ENCODE peak calls at places on chromosomes 1 and 21, in eight cellular contexts. One of them, this sample, is unnamed.

GRCh38 chr1:235649722-235650163 is at the start of gene GNG4:
- DNase-seq in activated B cell treated with CpG ODN at 0.5 μM for 24 hours: peak; percentile 29
- DNase-seq in glutamatergic neuron: peak; percentile 85
- DNase-seq in PC-9: no peak
- DNase-seq in brain microvascular endothelial cell: no peak
- DNase-seq in pancreas: no peak
- DNase-seq in psoas muscle: no peak
- DNase-seq in AG09319: no peak
- DNase-seq in this sample: peak; percentile 80

GRCh38 chr1:179082308-179083030 is 599 bp downstream of the TOR3A start:
- DNase-seq in psoas muscle: no peak
- DNase-seq in activated B cell treated with CpG ODN at 0.5 μM for 24 hours: peak; percentile 46
- DNase-seq in glutamatergic neuron: peak; percentile 56
- DNase-seq in AG09319: no peak
- DNase-seq in pancreas: peak; percentile 34
- DNase-seq in PC-9: no peak
- DNase-seq in brain microvascular endothelial cell: no peak
- DNase-seq in this sample: no peak

GRCh38 chr1:61000327-61000726 is 82.0 kb upstream of the NFIA start:
- DNase-seq in AG09319: no peak
- DNase-seq in PC-9: no peak
- DNase-seq in pancreas: no peak
- DNase-seq in brain microvascular endothelial cell: no peak
- DNase-seq in psoas muscle: no peak
- DNase-seq in activated B cell treated with CpG ODN at 0.5 μM for 24 hours: no peak
- DNase-seq in glutamatergic neuron: no peak
- DNase-seq in this sample: no peak

GRCh38 chr1:201737350-201738060 is 91.5 kb upstream of the IPO9 start:
- DNase-seq in PC-9: no peak
- DNase-seq in pancreas: no peak
- DNase-seq in psoas muscle: peak; percentile 82
- DNase-seq in AG09319: no peak
- DNase-seq in activated B cell treated with CpG ODN at 0.5 μM for 24 hours: no peak
- DNase-seq in glutamatergic neuron: no peak
- DNase-seq in brain microvascular endothelial cell: peak; percentile 90
- DNase-seq in this sample: no peak

GRCh38 chr1:201110616-201111015 is 1.6 kb downstream of the CACNA1S start:
- DNase-seq in pancreas: no peak
- DNase-seq in brain microvascular endothelial cell: no peak
- DNase-seq in glutamatergic neuron: no peak
- DNase-seq in activated B cell treated with CpG ODN at 0.5 μM for 24 hours: no peak
- DNase-seq in AG09319: no peak
- DNase-seq in PC-9: no peak
- DNase-seq in psoas muscle: no peak
- DNase-seq in this sample: no peak

GRCh38 chr21:42308914-42309752 is 6.1 kb downstream of the TFF3 start:
- DNase-seq in pancreas: no peak
- DNase-seq in glutamatergic neuron: no peak
- DNase-seq in activated B cell treated with CpG ODN at 0.5 μM for 24 hours: peak; percentile 2
- DNase-seq in brain microvascular endothelial cell: no peak
- DNase-seq in PC-9: no peak
- DNase-seq in psoas muscle: no peak
- DNase-seq in AG09319: no peak
- DNase-seq in this sample: no peak

GRCh38 chr1:170714163-170714562 is 50.2 kb downstream of the PRRX1 start:
- DNase-seq in PC-9: no peak
- DNase-seq in brain microvascular endothelial cell: no peak
- DNase-seq in glutamatergic neuron: no peak
- DNase-seq in pancreas: no peak
- DNase-seq in activated B cell treated with CpG ODN at 0.5 μM for 24 hours: no peak
- DNase-seq in psoas muscle: no peak
- DNase-seq in AG09319: no peak
- DNase-seq in this sample: no peak

GRCh38 chr1:157073944-157074685 is 25.5 kb downstream of the ETV3L start:
- DNase-seq in AG09319: peak; percentile 25
- DNase-seq in psoas muscle: peak; percentile 85
- DNase-seq in pancreas: peak; percentile 73
- DNase-seq in brain microvascular endothelial cell: peak; percentile 67
- DNase-seq in PC-9: no peak
- DNase-seq in activated B cell treated with CpG ODN at 0.5 μM for 24 hours: no peak
- DNase-seq in glutamatergic neuron: peak; percentile 77
- DNase-seq in this sample: no peak

GRCh38 chr21:33734326-33734725 is 92.0 kb downstream of the ITSN1 start:
- DNase-seq in pancreas: no peak
- DNase-seq in PC-9: no peak
- DNase-seq in glutamatergic neuron: no peak
- DNase-seq in brain microvascular endothelial cell: no peak
- DNase-seq in activated B cell treated with CpG ODN at 0.5 μM for 24 hours: no peak
- DNase-seq in psoas muscle: no peak
- DNase-seq in AG09319: no peak
- DNase-seq in this sample: no peak

GRCh38 chr1:26677306-26678115 is 18.3 kb upstream of the ARID1A start:
- DNase-seq in activated B cell treated with CpG ODN at 0.5 μM for 24 hours: peak; percentile 32
- DNase-seq in brain microvascular endothelial cell: peak; percentile 34
- DNase-seq in psoas muscle: peak; percentile 86
- DNase-seq in pancreas: peak; percentile 93
- DNase-seq in AG09319: peak; percentile 45
- DNase-seq in PC-9: peak; percentile 91
- DNase-seq in glutamatergic neuron: no peak
- DNase-seq in this sample: no peak

GRCh38 chr1:246761386-246761785 is 37.2 kb downstream of the SCCPDH start:
- DNase-seq in AG09319: no peak
- DNase-seq in activated B cell treated with CpG ODN at 0.5 μM for 24 hours: no peak
- DNase-seq in pancreas: no peak
- DNase-seq in brain microvascular endothelial cell: no peak
- DNase-seq in psoas muscle: no peak
- DNase-seq in glutamatergic neuron: no peak
- DNase-seq in PC-9: no peak
- DNase-seq in this sample: no peak

GRCh38 chr21:44984792-44985440 is 45.1 kb downstream of the SLX9 start:
- DNase-seq in activated B cell treated with CpG ODN at 0.5 μM for 24 hours: no peak
- DNase-seq in psoas muscle: peak; percentile 57
- DNase-seq in AG09319: no peak
- DNase-seq in pancreas: no peak
- DNase-seq in PC-9: no peak
- DNase-seq in glutamatergic neuron: peak; percentile 54
- DNase-seq in brain microvascular endothelial cell: no peak
- DNase-seq in this sample: no peak

GRCh38 chr1:102531031-102531430 is 534.3 kb upstream of the OLFM3 start:
- DNase-seq in psoas muscle: no peak
- DNase-seq in AG09319: no peak
- DNase-seq in pancreas: no peak
- DNase-seq in brain microvascular endothelial cell: peak; percentile 2
- DNase-seq in PC-9: no peak
- DNase-seq in glutamatergic neuron: no peak
- DNase-seq in activated B cell treated with CpG ODN at 0.5 μM for 24 hours: no peak
- DNase-seq in this sample: no peak

GRCh38 chr1:30506785-30507312 is 216.5 kb downstream of the MATN1 start:
- DNase-seq in psoas muscle: no peak
- DNase-seq in glutamatergic neuron: no peak
- DNase-seq in activated B cell treated with CpG ODN at 0.5 μM for 24 hours: no peak
- DNase-seq in AG09319: no peak
- DNase-seq in pancreas: peak; percentile 0
- DNase-seq in brain microvascular endothelial cell: no peak
- DNase-seq in PC-9: no peak
- DNase-seq in this sample: no peak

GRCh38 chr1:117173711-117174110 is 37.0 kb downstream of the VTCN1 start:
- DNase-seq in brain microvascular endothelial cell: no peak
- DNase-seq in PC-9: no peak
- DNase-seq in activated B cell treated with CpG ODN at 0.5 μM for 24 hours: no peak
- DNase-seq in glutamatergic neuron: no peak
- DNase-seq in pancreas: no peak
- DNase-seq in psoas muscle: no peak
- DNase-seq in AG09319: no peak
- DNase-seq in this sample: no peak

GRCh38 chr21:23374155-23374554 is 2233.1 kb downstream of the MRPL39 start:
- DNase-seq in activated B cell treated with CpG ODN at 0.5 μM for 24 hours: no peak
- DNase-seq in psoas muscle: no peak
- DNase-seq in glutamatergic neuron: no peak
- DNase-seq in AG09319: no peak
- DNase-seq in PC-9: no peak
- DNase-seq in brain microvascular endothelial cell: no peak
- DNase-seq in pancreas: no peak
- DNase-seq in this sample: no peak

GRCh38 chr1:6288674-6289073 is 27.8 kb upstream of the GPR153 start:
- DNase-seq in AG09319: no peak
- DNase-seq in brain microvascular endothelial cell: no peak
- DNase-seq in psoas muscle: no peak
- DNase-seq in PC-9: no peak
- DNase-seq in glutamatergic neuron: no peak
- DNase-seq in pancreas: no peak
- DNase-seq in activated B cell treated with CpG ODN at 0.5 μM for 24 hours: no peak
- DNase-seq in this sample: no peak

GRCh38 chr21:34882719-34883131 is 166.4 kb downstream of the RUNX1 start:
- DNase-seq in pancreas: no peak
- DNase-seq in glutamatergic neuron: no peak
- DNase-seq in AG09319: no peak
- DNase-seq in brain microvascular endothelial cell: no peak
- DNase-seq in PC-9: no peak
- DNase-seq in activated B cell treated with CpG ODN at 0.5 μM for 24 hours: no peak
- DNase-seq in psoas muscle: no peak
- DNase-seq in this sample: no peak

GRCh38 chr1:225460737-225461532 is 33.1 kb upstream of the LBR start:
- DNase-seq in psoas muscle: peak; percentile 28
- DNase-seq in PC-9: peak; percentile 81
- DNase-seq in pancreas: no peak
- DNase-seq in activated B cell treated with CpG ODN at 0.5 μM for 24 hours: no peak
- DNase-seq in glutamatergic neuron: no peak
- DNase-seq in AG09319: no peak
- DNase-seq in brain microvascular endothelial cell: no peak
- DNase-seq in this sample: no peak

GRCh38 chr1:37176269-37176668 is 142.0 kb upstream of the GRIK3 start:
- DNase-seq in brain microvascular endothelial cell: no peak
- DNase-seq in AG09319: no peak
- DNase-seq in PC-9: no peak
- DNase-seq in pancreas: no peak
- DNase-seq in glutamatergic neuron: no peak
- DNase-seq in activated B cell treated with CpG ODN at 0.5 μM for 24 hours: no peak
- DNase-seq in psoas muscle: no peak
- DNase-seq in this sample: no peak

GRCh38 chr1:37175666-37176215 is 141.4 kb upstream of the GRIK3 start:
- DNase-seq in glutamatergic neuron: no peak
- DNase-seq in PC-9: no peak
- DNase-seq in AG09319: no peak
- DNase-seq in psoas muscle: no peak
- DNase-seq in pancreas: no peak
- DNase-seq in activated B cell treated with CpG ODN at 0.5 μM for 24 hours: no peak
- DNase-seq in brain microvascular endothelial cell: no peak
- DNase-seq in this sample: no peak

GRCh38 chr1:37171651-37172050 is 137.3 kb upstream of the GRIK3 start:
- DNase-seq in pancreas: no peak
- DNase-seq in psoas muscle: no peak
- DNase-seq in brain microvascular endothelial cell: no peak
- DNase-seq in glutamatergic neuron: no peak
- DNase-seq in activated B cell treated with CpG ODN at 0.5 μM for 24 hours: no peak
- DNase-seq in AG09319: no peak
- DNase-seq in PC-9: no peak
- DNase-seq in this sample: no peak

GRCh38 chr1:37174876-37175275 is 140.6 kb upstream of the GRIK3 start:
- DNase-seq in activated B cell treated with CpG ODN at 0.5 μM for 24 hours: no peak
- DNase-seq in psoas muscle: no peak
- DNase-seq in glutamatergic neuron: no peak
- DNase-seq in pancreas: no peak
- DNase-seq in PC-9: no peak
- DNase-seq in brain microvascular endothelial cell: no peak
- DNase-seq in AG09319: no peak
- DNase-seq in this sample: no peak

GRCh38 chr1:37177230-37177864 is 143.0 kb upstream of the GRIK3 start:
- DNase-seq in brain microvascular endothelial cell: peak; percentile 8
- DNase-seq in psoas muscle: peak; percentile 57
- DNase-seq in activated B cell treated with CpG ODN at 0.5 μM for 24 hours: no peak
- DNase-seq in glutamatergic neuron: peak; percentile 64
- DNase-seq in pancreas: peak; percentile 20
- DNase-seq in AG09319: no peak
- DNase-seq in PC-9: no peak
- DNase-seq in this sample: no peak
- TF ChIP-seq CTCF in brain microvascular endothelial cell: peak; percentile 26
- TF ChIP-seq CTCF in psoas muscle: peak; percentile 11
- TF ChIP-seq CTCF in activated B cell treated with CpG ODN at 0.5 μM for 24 hours: no peak
- TF ChIP-seq CTCF in glutamatergic neuron: peak; percentile 39
- TF ChIP-seq CTCF in pancreas: no peak
- TF ChIP-seq CTCF in AG09319: no peak
- TF ChIP-seq CTCF in PC-9: peak; percentile 53
- TF ChIP-seq CTCF in this sample: peak; percentile 47

GRCh38 chr1:177959793-177960515 is 9.9 kb downstream of the SEC16B start:
- DNase-seq in pancreas: no peak
- DNase-seq in glutamatergic neuron: no peak
- DNase-seq in activated B cell treated with CpG ODN at 0.5 μM for 24 hours: no peak
- DNase-seq in AG09319: no peak
- DNase-seq in psoas muscle: no peak
- DNase-seq in PC-9: no peak
- DNase-seq in brain microvascular endothelial cell: peak; percentile 40
- DNase-seq in this sample: no peak
- TF ChIP-seq CTCF in pancreas: no peak
- TF ChIP-seq CTCF in glutamatergic neuron: no peak
- TF ChIP-seq CTCF in activated B cell treated with CpG ODN at 0.5 μM for 24 hours: no peak
- TF ChIP-seq CTCF in AG09319: peak; percentile 40
- TF ChIP-seq CTCF in psoas muscle: peak; percentile 36
- TF ChIP-seq CTCF in PC-9: peak; percentile 63
- TF ChIP-seq CTCF in brain microvascular endothelial cell: peak; percentile 59
- TF ChIP-seq CTCF in this sample: peak; percentile 40

GRCh38 chr1:56898005-56898373 is 43.4 kb downstream of the C8A start:
- DNase-seq in brain microvascular endothelial cell: no peak
- DNase-seq in AG09319: no peak
- DNase-seq in glutamatergic neuron: no peak
- DNase-seq in activated B cell treated with CpG ODN at 0.5 μM for 24 hours: no peak
- DNase-seq in psoas muscle: no peak
- DNase-seq in pancreas: no peak
- DNase-seq in PC-9: no peak
- DNase-seq in this sample: no peak

GRCh38 chr1:56904706-56905105 is 50.1 kb downstream of the C8A start:
- DNase-seq in PC-9: no peak
- DNase-seq in brain microvascular endothelial cell: no peak
- DNase-seq in glutamatergic neuron: no peak
- DNase-seq in pancreas: no peak
- DNase-seq in psoas muscle: no peak
- DNase-seq in activated B cell treated with CpG ODN at 0.5 μM for 24 hours: no peak
- DNase-seq in AG09319: no peak
- DNase-seq in this sample: no peak

GRCh38 chr1:56903778-56904177 is 49.2 kb downstream of the C8A start:
- DNase-seq in psoas muscle: no peak
- DNase-seq in brain microvascular endothelial cell: no peak
- DNase-seq in glutamatergic neuron: no peak
- DNase-seq in pancreas: no peak
- DNase-seq in AG09319: no peak
- DNase-seq in activated B cell treated with CpG ODN at 0.5 μM for 24 hours: no peak
- DNase-seq in PC-9: no peak
- DNase-seq in this sample: no peak

GRCh38 chr1:56898888-56899287 is 44.3 kb downstream of the C8A start:
- DNase-seq in brain microvascular endothelial cell: no peak
- DNase-seq in psoas muscle: no peak
- DNase-seq in AG09319: no peak
- DNase-seq in glutamatergic neuron: no peak
- DNase-seq in PC-9: no peak
- DNase-seq in activated B cell treated with CpG ODN at 0.5 μM for 24 hours: no peak
- DNase-seq in pancreas: no peak
- DNase-seq in this sample: no peak

GRCh38 chr1:56901720-56902119 is 47.1 kb downstream of the C8A start:
- DNase-seq in AG09319: no peak
- DNase-seq in psoas muscle: no peak
- DNase-seq in activated B cell treated with CpG ODN at 0.5 μM for 24 hours: no peak
- DNase-seq in pancreas: no peak
- DNase-seq in PC-9: no peak
- DNase-seq in brain microvascular endothelial cell: no peak
- DNase-seq in glutamatergic neuron: no peak
- DNase-seq in this sample: no peak
- TF ChIP-seq CTCF in AG09319: no peak
- TF ChIP-seq CTCF in psoas muscle: no peak
- TF ChIP-seq CTCF in activated B cell treated with CpG ODN at 0.5 μM for 24 hours: no peak
- TF ChIP-seq CTCF in pancreas: no peak
- TF ChIP-seq CTCF in PC-9: no peak
- TF ChIP-seq CTCF in brain microvascular endothelial cell: no peak
- TF ChIP-seq CTCF in glutamatergic neuron: no peak
- TF ChIP-seq CTCF in this sample: no peak

GRCh38 chr21:31731112-31731801 is 661 bp downstream of the SCAF4 start:
- DNase-seq in glutamatergic neuron: peak; percentile 71
- DNase-seq in AG09319: no peak
- DNase-seq in PC-9: no peak
- DNase-seq in psoas muscle: peak; percentile 70
- DNase-seq in brain microvascular endothelial cell: no peak
- DNase-seq in pancreas: peak; percentile 42
- DNase-seq in activated B cell treated with CpG ODN at 0.5 μM for 24 hours: no peak
- DNase-seq in this sample: no peak
- TF ChIP-seq CTCF in glutamatergic neuron: peak; percentile 52
- TF ChIP-seq CTCF in AG09319: peak; percentile 14
- TF ChIP-seq CTCF in PC-9: no peak
- TF ChIP-seq CTCF in psoas muscle: peak; percentile 9
- TF ChIP-seq CTCF in brain microvascular endothelial cell: no peak
- TF ChIP-seq CTCF in pancreas: no peak
- TF ChIP-seq CTCF in activated B cell treated with CpG ODN at 0.5 μM for 24 hours: no peak
- TF ChIP-seq CTCF in this sample: no peak